ENCODE peak calls at places on chromosomes 4 and X, in ten cellular contexts. L is fibroblast of villous mesenchyme, E is AG10803, J is hepatocyte, F is SK-N-SH, C is mammary epithelial cell, T is IMR-90, U is MM.1S, Z is retinal pigment epithelial cell, P is cardiac fibroblast. G is an unnamed sample.

GRCh38 chr4:11496313-11496956 is 67.7 kb upstream of the HS3ST1 start:
- DNase-seq in L (no peak), E (no peak), J (no peak), F (no peak), C (peak), T (peak), U (no peak), Z (no peak), P (no peak), G (peak)

GRCh38 chr4:155787113-155787710 is 28.4 kb downstream of the GUCY1B1 start:
- DNase-seq in L (peak), E (peak), J (peak), F (peak), C (peak), T (peak), U (peak), Z (no peak), P (peak), G (peak)

GRCh38 chr4:128256539-128256938 is 31.1 kb downstream of the PGRMC2 start:
- DNase-seq in L (no peak), E (no peak), J (no peak), F (no peak), C (no peak), T (no peak), U (peak), Z (no peak), P (no peak), G (no peak)

GRCh38 chr4:113052379-113052951 is 3.0 kb downstream of the ANK2 start:
- DNase-seq in L (peak), E (peak), J (no peak), F (no peak), C (peak), T (peak), U (no peak), Z (no peak), P (peak), G (peak)

GRCh38 chr4:69057620-69058409 is 38.5 kb upstream of the UGT2B7 start:
- DNase-seq in L (peak), E (no peak), J (peak), F (no peak), C (no peak), T (peak), U (peak), Z (peak), P (peak), G (peak)

GRCh38 chrX:136199365-136199764 is 51.8 kb downstream of the MAP7D3 start:
- DNase-seq in L (peak), E (no peak), J (no peak), F (no peak), C (peak), T (peak), U (no peak), Z (no peak), P (no peak), G (peak)

GRCh38 chr4:182507808-182508207 is 264.6 kb downstream of the TENM3 start:
- DNase-seq in L (no peak), E (no peak), J (no peak), F (no peak), C (no peak), T (peak), U (no peak), Z (no peak), P (no peak), G (no peak)

GRCh38 chr4:153651041-153651960 is 32.8 kb upstream of the TLR2 start:
- DNase-seq in L (no peak), E (no peak), J (no peak), F (no peak), C (peak), T (no peak), U (no peak), Z (no peak), P (no peak), G (peak)

GRCh38 chrX:39356119-39356807 is 555.0 kb downstream of the MID1IP1 start:
- DNase-seq in L (no peak), E (no peak), J (no peak), F (no peak), C (no peak), T (no peak), U (no peak), Z (no peak), P (no peak), G (no peak)

GRCh38 chr4:151389316-151389715 is 19.7 kb upstream of the FHIP1A start:
- DNase-seq in L (no peak), E (peak), J (no peak), F (no peak), C (no peak), T (no peak), U (no peak), Z (no peak), P (no peak), G (peak)

GRCh38 chr4:21848001-21848400 is 100.6 kb downstream of the KCNIP4 start:
- DNase-seq in L (no peak), E (no peak), J (no peak), F (no peak), C (no peak), T (no peak), U (no peak), Z (no peak), P (no peak), G (no peak)

GRCh38 chrX:102746134-102746584 is 25.6 kb downstream of the GPRASP3 start:
- DNase-seq in L (peak), E (peak), J (peak), F (peak), C (no peak), T (no peak), U (no peak), Z (no peak), P (peak), G (peak)

GRCh38 chr4:43586813-43587212 is 694.3 kb downstream of the GRXCR1 start:
- DNase-seq in L (no peak), E (no peak), J (no peak), F (no peak), C (no peak), T (no peak), U (no peak), Z (no peak), P (no peak), G (no peak)
- TF ChIP-seq CTCF in L (no peak), E (no peak), J (no peak), F (no peak), C (no peak), T (no peak), U (no peak), Z (no peak), P (no peak), G (no peak)

DNA sequence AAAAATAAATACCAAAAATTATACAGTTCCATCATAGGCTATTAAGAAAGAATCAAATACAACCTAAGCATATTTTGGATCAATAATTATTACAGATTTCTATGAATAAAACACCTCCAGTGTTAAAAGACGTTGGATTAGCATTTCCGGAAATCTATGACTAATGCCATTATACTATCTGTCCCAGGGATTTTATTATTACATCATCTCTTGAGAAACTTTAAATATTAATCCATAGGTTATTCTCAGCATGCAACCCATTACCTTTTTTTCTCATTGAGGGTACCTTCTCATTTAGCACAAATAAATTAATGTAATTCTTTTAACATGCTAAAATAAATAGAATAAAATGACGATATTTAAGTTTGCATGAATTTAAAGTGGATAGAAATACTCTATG is 44.6 kb downstream of the CXorf58 start:
- DNase-seq in L (no peak), E (no peak), J (no peak), F (no peak), C (no peak), T (no peak), U (no peak), Z (no peak), P (no peak), G (peak)
- H3K4me3 ChIP-seq in L (no peak), E (no peak), J (no peak), F (no peak), C (no peak), T (no peak), U (no peak), Z (no peak), P (no peak), G (no peak)

DNA sequence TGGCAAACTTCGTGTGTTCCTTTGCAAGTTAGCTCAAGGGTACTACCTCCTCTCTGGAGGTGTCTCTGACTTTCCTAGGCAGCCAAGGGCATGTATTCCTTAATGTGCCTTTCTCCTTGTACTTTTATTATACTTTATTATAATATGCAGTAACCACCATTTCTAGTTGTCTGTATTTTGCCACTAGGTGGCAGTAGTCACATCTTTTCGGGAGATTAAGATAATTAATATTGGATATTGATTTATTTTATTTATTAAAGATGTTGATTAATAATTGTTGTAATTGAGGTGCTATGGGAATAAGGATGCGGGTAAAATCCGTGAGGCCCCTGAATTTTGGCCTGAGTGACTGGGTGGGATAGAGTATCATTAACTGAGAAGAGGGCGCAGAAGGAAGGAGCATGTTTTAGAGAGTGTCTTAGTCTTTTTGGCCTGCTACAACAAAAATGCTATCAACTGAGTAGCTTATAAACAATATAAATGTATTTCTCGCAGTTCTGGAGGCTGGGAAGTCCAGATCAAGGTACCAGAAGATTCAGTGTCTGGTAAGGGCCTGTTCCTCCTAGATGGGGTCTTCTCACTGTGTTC is 153.3 kb downstream of the TMEM164 start:
- DNase-seq in L (no peak), E (peak), J (no peak), F (no peak), C (no peak), T (no peak), U (peak), Z (no peak), P (no peak), G (no peak)
- TF ChIP-seq CTCF in L (peak), E (peak), J (peak), F (peak), C (peak), T (peak), U (peak), Z (peak), P (peak), G (peak)

GRCh38 chr4:88062311-88062710 is 54.9 kb downstream of the PKD2 start:
- DNase-seq in L (no peak), E (no peak), J (no peak), F (no peak), C (no peak), T (no peak), U (no peak), Z (no peak), P (no peak), G (no peak)

GRCh38 chr4:88062843-88063242 is 55.4 kb downstream of the PKD2 start:
- DNase-seq in L (no peak), E (no peak), J (peak), F (no peak), C (no peak), T (no peak), U (no peak), Z (no peak), P (no peak), G (no peak)

GRCh38 chr4:88063634-88064296 is 56.3 kb downstream of the PKD2 start:
- DNase-seq in L (no peak), E (no peak), J (no peak), F (no peak), C (no peak), T (no peak), U (no peak), Z (no peak), P (no peak), G (peak)

GRCh38 chr4:88060431-88060830 is 53.0 kb downstream of the PKD2 start:
- DNase-seq in L (no peak), E (no peak), J (no peak), F (no peak), C (no peak), T (no peak), U (no peak), Z (no peak), P (no peak), G (no peak)

GRCh38 chr4:88064410-88064809 is 57.0 kb downstream of the PKD2 start:
- DNase-seq in L (no peak), E (no peak), J (no peak), F (no peak), C (no peak), T (no peak), U (no peak), Z (no peak), P (no peak), G (no peak)
- H3K4me3 ChIP-seq in L (no peak), E (no peak), J (no peak), F (no peak), C (no peak), T (no peak), U (no peak), Z (no peak), P (no peak), G (no peak)

DNA sequence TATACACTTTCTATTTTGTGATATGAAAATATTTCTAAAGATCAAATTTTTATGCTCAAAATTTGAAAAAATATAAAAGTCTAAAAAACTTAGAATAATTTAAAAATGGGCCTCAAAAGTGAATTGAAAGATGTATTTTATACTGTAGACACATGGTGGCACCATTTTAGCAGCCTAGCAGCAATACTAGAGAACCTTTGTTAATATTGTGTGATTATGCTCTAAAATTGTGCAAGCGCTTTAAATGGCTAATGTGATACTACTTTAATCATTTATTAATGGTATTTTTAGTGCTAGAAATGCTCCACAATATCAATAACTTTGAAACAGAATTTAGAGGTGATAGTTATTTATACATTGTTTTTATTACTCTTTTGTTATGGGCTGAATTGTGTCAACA is 3.7 kb upstream of the GUF1 start:
- DNase-seq in L (no peak), E (no peak), J (no peak), F (no peak), C (no peak), T (no peak), U (no peak), Z (no peak), P (no peak), G (no peak)
- TF ChIP-seq CTCF in L (peak), E (no peak), J (no peak), F (peak), C (no peak), T (peak), U (peak), Z (peak), P (no peak), G (no peak)

GRCh38 chrX:120725874-120726273 is 96.0 kb upstream of the C1GALT1C1 start:
- DNase-seq in L (no peak), E (no peak), J (no peak), F (no peak), C (no peak), T (no peak), U (no peak), Z (no peak), P (no peak), G (no peak)
- H3K4me3 ChIP-seq in L (no peak), E (no peak), J (no peak), F (no peak), C (no peak), T (no peak), U (no peak), Z (no peak), P (no peak), G (no peak)

DNA sequence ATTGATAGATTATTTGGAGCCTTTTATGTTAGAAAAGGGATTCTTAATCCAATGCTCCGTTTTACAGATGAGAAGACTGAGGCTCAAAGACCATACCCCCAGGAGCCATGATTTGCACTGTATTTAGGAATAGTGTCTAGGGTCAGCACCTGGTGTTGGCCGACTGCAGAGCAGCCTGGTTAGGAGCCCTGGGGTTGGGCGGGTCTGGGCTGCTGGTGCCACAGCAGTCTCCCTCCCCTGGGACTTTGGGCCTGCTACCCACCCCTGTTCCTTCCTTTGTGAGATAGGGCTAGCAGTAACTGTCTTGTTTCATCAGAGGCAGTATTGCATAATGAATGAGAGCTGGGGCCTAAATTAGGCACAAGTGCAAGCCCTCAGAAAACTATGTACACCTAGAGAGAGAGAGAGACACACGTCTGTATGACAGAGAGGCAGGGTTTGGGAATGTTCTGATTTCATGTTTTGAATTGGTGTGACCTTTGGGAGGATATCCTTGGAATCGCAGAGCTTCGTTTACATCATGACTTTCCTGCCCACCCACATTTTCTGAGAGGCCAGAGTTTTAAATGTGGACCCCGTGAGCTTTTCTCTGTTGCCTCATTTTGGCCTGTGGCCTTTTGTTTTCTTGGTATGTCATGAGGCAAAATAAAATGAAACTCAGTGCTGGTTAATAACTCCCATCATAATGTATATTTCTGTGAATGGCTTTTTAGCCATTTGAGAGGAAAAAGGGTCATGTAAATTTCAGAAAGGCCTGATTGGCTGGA is 111.8 kb downstream of the PTTG2 start:
- DNase-seq in L (peak), E (peak), J (no peak), F (no peak), C (no peak), T (peak), U (peak), Z (no peak), P (peak), G (peak)
- TF ChIP-seq CTCF in L (no peak), E (no peak), J (no peak), F (no peak), C (no peak), T (no peak), U (peak), Z (no peak), P (no peak), G (peak)

GRCh38 chr4:89684536-89684935 is 152.4 kb downstream of the SNCA start:
- DNase-seq in L (no peak), E (no peak), J (no peak), F (no peak), C (no peak), T (no peak), U (no peak), Z (no peak), P (no peak), G (peak)

GRCh38 chr4:89682808-89683207 is 154.2 kb downstream of the SNCA start:
- DNase-seq in L (peak), E (no peak), J (peak), F (no peak), C (no peak), T (no peak), U (no peak), Z (no peak), P (no peak), G (peak)

GRCh38 chr4:89685277-89685676 is 151.7 kb downstream of the SNCA start:
- DNase-seq in L (no peak), E (no peak), J (no peak), F (no peak), C (no peak), T (no peak), U (no peak), Z (no peak), P (no peak), G (no peak)

GRCh38 chr4:89681219-89681618 is 155.7 kb downstream of the SNCA start:
- DNase-seq in L (peak), E (no peak), J (peak), F (no peak), C (peak), T (no peak), U (peak), Z (no peak), P (no peak), G (peak)

DNA sequence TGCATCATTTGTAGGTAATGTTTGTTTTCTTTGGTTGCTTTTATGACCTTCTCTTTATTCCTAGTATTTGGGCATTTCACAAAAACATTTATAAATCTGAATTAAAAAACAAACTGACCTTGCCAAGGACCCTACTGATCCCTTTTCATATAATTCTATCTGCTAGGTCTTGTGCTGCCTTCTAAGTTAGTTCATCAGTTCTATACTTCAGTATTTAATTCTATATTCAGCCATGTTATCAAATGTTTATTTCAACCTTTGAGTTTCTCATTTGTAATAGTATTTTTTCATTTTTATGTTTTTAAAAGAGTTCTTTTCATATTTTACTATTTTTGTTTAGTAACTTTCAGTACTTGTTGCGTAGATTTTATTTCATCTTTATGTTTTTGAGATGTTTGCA is 155.3 kb downstream of the SNCA start:
- DNase-seq in L (no peak), E (no peak), J (no peak), F (no peak), C (no peak), T (no peak), U (no peak), Z (no peak), P (no peak), G (no peak)
- H3K4me3 ChIP-seq in L (peak), E (no peak), J (peak), F (no peak), C (peak), T (no peak), U (no peak), Z (no peak), P (no peak), G (peak)

G was measured in epithelial cell of esophagus.